ENCODE peak calls at places on chromosomes 3 and 15, in five cellular contexts. F, E, T, Z and Q are unnamed samples.

GRCh38 chr3:157131861-157132260 is 28.1 kb downstream of the CCNL1 start:
- DNase-seq in E (peak), T (peak), Z (peak), F (no peak), Q (no peak)

GRCh38 chr15:43792761-43793493 is 807 bp downstream of the SERF2 start:
- DNase-seq in Z (peak), F (peak), E (no peak), T (no peak), Q (peak)

GRCh38 chr15:101372149-101372577 is 77.1 kb upstream of the SNRPA1 start:
- DNase-seq in F (peak), Z (peak), T (no peak), E (no peak), Q (no peak)

GRCh38 chr3:15102256-15102655 is 3.3 kb upstream of the RBSN start:
- DNase-seq in F (peak), E (no peak), T (no peak), Z (no peak), Q (no peak)

GRCh38 chr3:138726966-138727365 is 107.8 kb downstream of the PIK3CB start:
- DNase-seq in Z (peak), E (no peak), T (no peak), F (peak), Q (peak)

GRCh38 chr3:71010731-71011455 is 572.6 kb downstream of the FOXP1 start:
- DNase-seq in E (no peak), F (no peak), T (no peak), Z (no peak), Q (no peak)

GRCh38 chr3:195009607-195010006 is 261.4 kb downstream of the XXYLT1 start:
- DNase-seq in Z (no peak), F (no peak), E (no peak), T (no peak), Q (peak)

GRCh38 chr15:38690737-38691332 is 126.2 kb upstream of the RASGRP1 start:
- DNase-seq in E (no peak), Z (peak), T (no peak), F (peak), Q (peak)

GRCh38 chr15:56832125-56832524 is 86.3 kb upstream of the TCF12 start:
- DNase-seq in Z (peak), F (peak), E (no peak), T (no peak), Q (no peak)

GRCh38 chr3:165643433-165643824 is 193.8 kb downstream of the BCHE start:
- DNase-seq in F (peak), E (peak), Z (no peak), T (no peak), Q (peak)

GRCh38 chr3:69872783-69873378 is 126.7 kb upstream of the SAMMSON start:
- DNase-seq in E (no peak), T (no peak), F (no peak), Z (peak), Q (no peak)

GRCh38 chr3:138457863-138458735 is 23.7 kb downstream of the ESYT3 start:
- DNase-seq in T (no peak), F (no peak), Z (no peak), E (no peak), Q (no peak)

GRCh38 chr15:98958918-98959639 is 48.5 kb downstream of the PGPEP1L start:
- DNase-seq in E (peak), Z (no peak), F (no peak), T (no peak), Q (no peak)

GRCh38 chr15:33132722-33133345 is 61.7 kb downstream of the FMN1 start:
- DNase-seq in E (peak), F (peak), T (no peak), Z (peak), Q (peak)

GRCh38 chr15:58442122-58442521 is 10.3 kb downstream of the LIPC start:
- DNase-seq in E (peak), T (no peak), F (no peak), Z (no peak), Q (no peak)

GRCh38 chr3:123153124-123153523 is 48.6 kb upstream of the SEC22A start:
- DNase-seq in E (no peak), F (no peak), Z (no peak), T (no peak), Q (no peak)

GRCh38 chr15:67924359-67924974 is 84.6 kb upstream of the RNU6-1 start:
- DNase-seq in Z (no peak), E (no peak), T (no peak), F (no peak), Q (no peak)

GRCh38 chr15:58472821-58473581 is 41.2 kb downstream of the LIPC start:
- DNase-seq in F (peak), Z (no peak), T (no peak), E (peak), Q (no peak)

GRCh38 chr3:89332311-89333159 is 225.1 kb downstream of the EPHA3 start:
- DNase-seq in E (no peak), T (no peak), Z (no peak), F (no peak), Q (no peak)

GRCh38 chr3:22960326-22960984 is 242.7 kb upstream of the UBE2E2 start:
- DNase-seq in F (no peak), T (no peak), Z (peak), E (peak), Q (peak)

GRCh38 chr15:48859426-48859825 is 18.5 kb upstream of the EID1 start:
- DNase-seq in Z (no peak), T (no peak), E (no peak), F (no peak), Q (no peak)

GRCh38 chr3:179108091-179108490 is 36.5 kb upstream of the ZMAT3 start:
- DNase-seq in Z (peak), F (no peak), T (no peak), E (no peak), Q (no peak)

GRCh38 chr3:46966811-46967210 is 9.7 kb downstream of the CCDC12 start:
- DNase-seq in T (no peak), E (no peak), F (no peak), Z (no peak), Q (no peak)

GRCh38 chr15:70518201-70519003 is 245.0 kb downstream of the UACA start:
- DNase-seq in Z (no peak), F (no peak), T (no peak), E (no peak), Q (no peak)

GRCh38 chr15:64344651-64345262 is 11.2 kb downstream of the CSNK1G1 start:
- DNase-seq in F (no peak), T (no peak), E (no peak), Z (peak), Q (no peak)

GRCh38 chr3:16183601-16184270 is 9.3 kb downstream of the GALNT15 start:
- DNase-seq in Z (peak), T (no peak), E (no peak), F (peak), Q (no peak)

GRCh38 chr3:98914210-98915080 is 12.9 kb upstream of the DCBLD2 start:
- DNase-seq in F (no peak), T (no peak), E (no peak), Z (no peak), Q (no peak)

GRCh38 chr3:193240850-193241706 is at the start of gene PLAAT1:
- DNase-seq in E (no peak), T (no peak), Z (peak), F (peak), Q (no peak)